ENCODE peak calls at places on chromosomes 6 and 20, in six cellular contexts. M is activated CD4-positive, CD25-positive, alpha-beta regulatory T cell treated with anti-CD3 and anti-CD28 coated beads, Interleukin-2, amount 50 U/mL, for 16 hours; V is CD8-positive, alpha-beta T cell; Q is stimulated activated CD4-positive, alpha-beta T cell treated with anti-CD3 and anti-CD28 coated beads, Interleukin-4, amount 100 ng/mL, for 48 hours; W is occipital lobe; K is lung. N is an unnamed sample.

GRCh38 chr6:144307880-144308279 is 22.7 kb downstream of the UTRN start:
- DNase-seq in M (no peak), V (no peak), Q (no peak), W (no peak), K (no peak), N (no peak)

GRCh38 chr20:34583524-34583923 is 25.0 kb downstream of the MAP1LC3A start:
- DNase-seq in M (no peak), V (no peak), Q (no peak), W (no peak), K (no peak), N (no peak)

GRCh38 chr6:154292855-154293519 is 63.6 kb downstream of the IPCEF1 start:
- DNase-seq in M (no peak), V (no peak), Q (no peak), W (no peak), K (no peak), N (no peak)

GRCh38 chr6:167907837-167908681 is 81.3 kb downstream of the AFDN start:
- DNase-seq in M (no peak), V (no peak), Q (no peak), W (no peak), K (no peak), N (peak; percentile 71)

GRCh38 chr6:1545654-1546053 is 64.1 kb upstream of the FOXC1 start:
- DNase-seq in M (no peak), V (no peak), Q (no peak), W (no peak), K (no peak), N (no peak)

GRCh38 chr20:45545754-45546453 is 1.3 kb downstream of the EPPIN start:
- DNase-seq in M (no peak), V (no peak), Q (no peak), W (no peak), K (no peak), N (no peak)

GRCh38 chr20:62015445-62016288 is 50.0 kb downstream of the TAF4 start:
- DNase-seq in M (no peak), V (no peak), Q (no peak), W (no peak), K (no peak), N (no peak)

GRCh38 chr6:45555981-45556771 is 178.4 kb upstream of the SUPT3H start:
- DNase-seq in M (no peak), V (no peak), Q (no peak), W (no peak), K (no peak), N (no peak)

GRCh38 chr6:79353226-79353625 is 118.7 kb upstream of the HMGN3 start:
- DNase-seq in M (no peak), V (no peak), Q (no peak), W (no peak), K (no peak), N (no peak)

GRCh38 chr20:57791946-57792328 is 82.1 kb upstream of the PMEPA1 start:
- DNase-seq in M (no peak), V (no peak), Q (no peak), W (no peak), K (no peak), N (no peak)

GRCh38 chr6:53119772-53120409 is 28.8 kb downstream of the GCM1 start:
- DNase-seq in M (no peak), V (no peak), Q (no peak), W (no peak), K (no peak), N (peak; percentile 20)

GRCh38 chr6:169722362-169723199 is 1.7 kb downstream of the PHF10 start:
- DNase-seq in M (no peak), V (peak; percentile 42), Q (peak; percentile 23), W (peak; percentile 25), K (no peak), N (peak; percentile 51)

GRCh38 chr6:93017626-93018025 is 401.7 kb downstream of the EPHA7 start:
- DNase-seq in M (no peak), V (no peak), Q (no peak), W (no peak), K (no peak), N (no peak)

GRCh38 chr20:341682-342081 is 5.2 kb upstream of the NRSN2 start:
- DNase-seq in M (no peak), V (no peak), Q (peak; percentile 47), W (no peak), K (no peak), N (peak; percentile 43)

GRCh38 chr20:48066256-48066655 is 281.0 kb upstream of the SULF2 start:
- DNase-seq in M (no peak), V (no peak), Q (no peak), W (no peak), K (no peak), N (no peak)

GRCh38 chr20:4613184-4613583 is 108.5 kb upstream of the PRND start:
- DNase-seq in M (no peak), V (no peak), Q (no peak), W (no peak), K (no peak), N (no peak)

GRCh38 chr6:135128268-135128914 is 52.7 kb upstream of the MYB start:
- DNase-seq in M (no peak), V (peak; percentile 46), Q (peak; percentile 47), W (no peak), K (no peak), N (no peak)

GRCh38 chr6:33764036-33764435 is 17.3 kb upstream of the IP6K3 start:
- DNase-seq in M (no peak), V (no peak), Q (no peak), W (no peak), K (no peak), N (no peak)

GRCh38 chr20:776165-776564 is 7.9 kb upstream of the SLC52A3 start:
- DNase-seq in M (no peak), V (no peak), Q (no peak), W (no peak), K (no peak), N (no peak)

N was measured in colonic mucosa.